ENCODE peak calls at places on chromosomes 16 and 17, in eight cellular contexts. L is AG09309, X is nucleus accumbens, S is dorsolateral prefrontal cortex, A is T-cell, J is amniotic stem cell, E is NCI-H774, K is ovary. H is an unnamed sample.

GRCh38 chr16:10866196-10866976 is 10.6 kb upstream of the CIITA start:
- DNase-seq in L (no peak), X (no peak), S (no peak), A (no peak), J (no peak), E (no peak), K (no peak), H (no peak)

GRCh38 chr16:89918453-89919347 is at the start of gene MC1R:
- DNase-seq in L (no peak), X (no peak), S (no peak), A (no peak), J (no peak), E (no peak), K (no peak), H (no peak)

GRCh38 chr16:373848-374615 is 3.7 kb upstream of the MRPL28 start:
- DNase-seq in L (no peak), X (no peak), S (no peak), A (no peak), J (no peak), E (no peak), K (no peak), H (no peak)

GRCh38 chr16:25060920-25061319 is 45.8 kb upstream of the ARHGAP17 start:
- DNase-seq in L (no peak), X (no peak), S (no peak), A (peak), J (no peak), E (no peak), K (no peak), H (peak)

GRCh38 chr17:80893604-80894438 is 97.8 kb upstream of the CHMP6 start:
- DNase-seq in L (no peak), X (no peak), S (no peak), A (no peak), J (no peak), E (no peak), K (no peak), H (no peak)

GRCh38 chr16:68370221-68370920 is 59.6 kb downstream of the PRMT7 start:
- DNase-seq in L (no peak), X (no peak), S (no peak), A (no peak), J (no peak), E (no peak), K (no peak), H (no peak)

GRCh38 chr16:58854392-58854791 is 120.3 kb upstream of the GOT2 start:
- DNase-seq in L (no peak), X (no peak), S (no peak), A (no peak), J (no peak), E (no peak), K (no peak), H (no peak)

GRCh38 chr17:40621558-40621957 is 26.1 kb downstream of the SMARCE1 start:
- DNase-seq in L (no peak), X (no peak), S (no peak), A (no peak), J (no peak), E (no peak), K (no peak), H (no peak)

GRCh38 chr16:26198221-26198620 is 506.5 kb downstream of the HS3ST4 start:
- DNase-seq in L (no peak), X (no peak), S (no peak), A (no peak), J (no peak), E (no peak), K (no peak), H (no peak)

GRCh38 chr17:30207655-30208054 is 27.8 kb downstream of the SLC6A4 start:
- DNase-seq in L (no peak), X (no peak), S (no peak), A (no peak), J (no peak), E (no peak), K (no peak), H (no peak)

GRCh38 chr16:30694926-30695678 is 3.9 kb upstream of the SRCAP start:
- DNase-seq in L (no peak), X (no peak), S (no peak), A (no peak), J (no peak), E (no peak), K (no peak), H (no peak)

GRCh38 chr16:49524578-49525315 is 151.1 kb downstream of the C16orf78 start:
- DNase-seq in L (no peak), X (no peak), S (no peak), A (no peak), J (no peak), E (no peak), K (no peak), H (no peak)

GRCh38 chr17:66830451-66830850 is 4.5 kb upstream of the CACNG5 start:
- DNase-seq in L (no peak), X (no peak), S (no peak), A (no peak), J (no peak), E (no peak), K (no peak), H (no peak)

GRCh38 chr16:24609740-24610420 is 70.5 kb downstream of the RBBP6 start:
- DNase-seq in L (peak), X (peak), S (peak), A (no peak), J (no peak), E (peak), K (peak), H (peak)

H was measured in Peyer's patch.